ENCODE peak calls at places on chromosomes 12 and 14, in five cellular contexts. I is H1, T is HepG2, A is K562, D is SK-N-SH. X is an unnamed sample.

GRCh38 chr14:65594153-65594881 is 181.8 kb downstream of the FUT8 start:
- DNase-seq in I (peak; percentile 17), T (peak; percentile 68), A (no peak), D (no peak), X (no peak)

GRCh38 chr14:75501080-75501479 is 21.2 kb upstream of the BATF start:
- DNase-seq in I (no peak), T (no peak), A (no peak), D (no peak), X (no peak)

GRCh38 chr12:4303750-4304149 is 17.3 kb upstream of the TIGAR start:
- DNase-seq in I (no peak), T (no peak), A (no peak), D (no peak), X (no peak)

GRCh38 chr12:71107976-71108749 is 49.6 kb downstream of the TSPAN8 start:
- DNase-seq in I (no peak), T (no peak), A (no peak), D (no peak), X (no peak)

GRCh38 chr12:121503395-121503794 is 77.4 kb downstream of the KDM2B start:
- DNase-seq in I (no peak), T (no peak), A (no peak), D (no peak), X (no peak)

GRCh38 chr12:123141615-123142517 is 9.0 kb downstream of the PITPNM2 start:
- DNase-seq in I (no peak), T (peak; percentile 87), A (no peak), D (no peak), X (no peak)

GRCh38 chr12:93167841-93168492 is 209.8 kb upstream of the NUDT4 start:
- DNase-seq in I (peak; percentile 10), T (peak; percentile 20), A (no peak), D (no peak), X (peak; percentile 95)

GRCh38 chr12:94282675-94283074 is 134.3 kb downstream of the PLXNC1 start:
- DNase-seq in I (no peak), T (no peak), A (no peak), D (no peak), X (no peak)

GRCh38 chr12:54853933-54854538 is at the start of gene MUCL1:
- DNase-seq in I (peak; percentile 49), T (peak; percentile 48), A (peak; percentile 79), D (peak; percentile 39), X (peak; percentile 28)

GRCh38 chr14:77151918-77152588 is 10.5 kb upstream of the ZDHHC22 start:
- DNase-seq in I (no peak), T (no peak), A (no peak), D (peak; percentile 61), X (no peak)

GRCh38 chr12:65415826-65416225 is 137.3 kb downstream of the MSRB3 start:
- DNase-seq in I (no peak), T (peak; percentile 27), A (no peak), D (no peak), X (no peak)

GRCh38 chr12:52655720-52656124 is 3.7 kb upstream of the KRT2 start:
- DNase-seq in I (no peak), T (no peak), A (no peak), D (no peak), X (no peak)

GRCh38 chr12:64836856-64837255 is 12.4 kb downstream of the TBC1D30 start:
- DNase-seq in I (no peak), T (no peak), A (no peak), D (no peak), X (no peak)

GRCh38 chr12:113056631-113057488 is at the start of gene DTX1:
- DNase-seq in I (no peak), T (no peak), A (no peak), D (peak; percentile 88), X (no peak)

GRCh38 chr12:113146999-113147398 is 2.5 kb upstream of the CFAP73 start:
- DNase-seq in I (no peak), T (no peak), A (no peak), D (no peak), X (no peak)

GRCh38 chr14:55609681-55610080 is 29.7 kb downstream of the KTN1 start:
- DNase-seq in I (no peak), T (peak; percentile 13), A (no peak), D (no peak), X (no peak)

GRCh38 chr14:55297611-55298323 is 26.5 kb downstream of the FBXO34 start:
- DNase-seq in I (no peak), T (peak; percentile 10), A (no peak), D (no peak), X (no peak)

GRCh38 chr12:131365821-131366260 is 345.0 kb upstream of the SFSWAP start:
- DNase-seq in I (no peak), T (no peak), A (no peak), D (no peak), X (no peak)

GRCh38 chr12:63865448-63865847 is 20.9 kb downstream of the SRGAP1 start:
- DNase-seq in I (no peak), T (no peak), A (no peak), D (no peak), X (no peak)

GRCh38 chr12:84636801-84637285 is 275.8 kb downstream of the SLC6A15 start:
- DNase-seq in I (no peak), T (no peak), A (no peak), D (no peak), X (no peak)

GRCh38 chr12:6181583-6182278 is 18.5 kb upstream of the CD9 start:
- DNase-seq in I (no peak), T (no peak), A (no peak), D (no peak), X (no peak)

GRCh38 chr12:122855985-122856831 is 21.0 kb downstream of the HIP1R start:
- DNase-seq in I (no peak), T (no peak), A (no peak), D (peak; percentile 41), X (no peak)

GRCh38 chr12:127169321-127170270 is 1097.4 kb upstream of the TMEM132C start:
- DNase-seq in I (no peak), T (no peak), A (no peak), D (no peak), X (no peak)

GRCh38 chr12:92466391-92467305 is 236.1 kb upstream of the PLEKHG7 start:
- DNase-seq in I (peak; percentile 9), T (no peak), A (no peak), D (no peak), X (peak; percentile 90)

GRCh38 chr12:94952325-94952724 is 51.2 kb downstream of the NDUFA12 start:
- DNase-seq in I (no peak), T (no peak), A (no peak), D (no peak), X (no peak)

GRCh38 chr12:92629349-92630065 is 73.3 kb upstream of the PLEKHG7 start:
- DNase-seq in I (no peak), T (no peak), A (no peak), D (no peak), X (no peak)

GRCh38 chr14:100429537-100429936 is 106.4 kb downstream of the SLC25A47 start:
- DNase-seq in I (no peak), T (peak; percentile 88), A (no peak), D (no peak), X (no peak)

GRCh38 chr12:92020983-92021664 is 124.5 kb downstream of the BTG1 start:
- DNase-seq in I (no peak), T (no peak), A (no peak), D (no peak), X (no peak)

GRCh38 chr12:93849946-93850345 is 172.8 kb downstream of the CRADD start:
- DNase-seq in I (no peak), T (no peak), A (no peak), D (no peak), X (no peak)

GRCh38 chr14:102909911-102910310 is 12.6 kb upstream of the AMN start:
- DNase-seq in I (no peak), T (no peak), A (no peak), D (peak; percentile 39), X (no peak)

GRCh38 chr14:79342942-79343341 is 868.4 kb downstream of the DIO2 start:
- DNase-seq in I (no peak), T (no peak), A (no peak), D (no peak), X (no peak)

GRCh38 chr14:104085032-104085888 is at the start of gene ASPG:
- DNase-seq in I (peak; percentile 49), T (no peak), A (peak; percentile 86), D (peak; percentile 50), X (no peak)

DNA sequence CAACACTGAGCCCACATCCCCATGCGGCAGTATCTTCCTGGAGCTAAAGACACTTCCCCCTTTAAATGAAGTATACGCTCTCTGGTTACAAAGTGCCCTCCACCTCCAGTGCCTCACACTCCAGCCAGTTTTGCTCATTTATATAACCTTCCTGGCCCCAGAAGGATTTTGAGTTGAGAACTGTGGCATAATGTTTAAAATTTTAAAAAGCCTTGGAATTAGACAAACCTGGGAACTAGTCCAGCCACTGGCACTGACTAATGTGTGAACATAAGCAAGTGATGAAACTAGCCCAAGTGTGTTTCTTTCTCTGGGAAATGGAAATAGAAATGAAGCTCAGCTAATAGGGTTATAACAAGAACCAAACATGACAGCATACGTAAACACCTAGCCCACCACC is 723.7 kb upstream of the USP15 start:
- DNase-seq in I (no peak), T (no peak), A (no peak), D (no peak), X (no peak)
- TF ChIP-seq CHD2 in I (no peak), T (no peak), A (no peak), D (no peak), X (no peak)

GRCh38 chr12:116636636-116637519 is 77.7 kb downstream of the MAP1LC3B2 start:
- DNase-seq in I (no peak), T (peak; percentile 90), A (no peak), D (no peak), X (no peak)

GRCh38 chr12:116638376-116638775 is 79.2 kb downstream of the MAP1LC3B2 start:
- DNase-seq in I (no peak), T (no peak), A (no peak), D (no peak), X (no peak)

GRCh38 chr12:116639765-116640164 is 80.6 kb downstream of the MAP1LC3B2 start:
- DNase-seq in I (no peak), T (no peak), A (no peak), D (no peak), X (no peak)

GRCh38 chr12:116635487-116635886 is 76.3 kb downstream of the MAP1LC3B2 start:
- DNase-seq in I (no peak), T (no peak), A (no peak), D (no peak), X (no peak)

GRCh38 chr12:116637589-116638165 is 78.5 kb downstream of the MAP1LC3B2 start:
- DNase-seq in I (no peak), T (no peak), A (no peak), D (no peak), X (no peak)
- H3K9ac ChIP-seq in I (no peak overlapping the region), T (no peak overlapping the region), A (no peak overlapping the region), D (no peak overlapping the region), X (no peak overlapping the region)

GRCh38 chr12:87793134-87793533 is 236.1 kb downstream of the C12orf50 start:
- DNase-seq in I (no peak), T (no peak), A (no peak), D (no peak), X (no peak)
- TF ChIP-seq YY1 in I (no peak), T (no peak), A (no peak), D (no peak), X (no peak)

GRCh38 chr12:8081228-8081920 is 700 bp upstream of the NECAP1 start:
- DNase-seq in I (no peak), T (no peak), A (no peak), D (no peak), X (no peak)
- TF ChIP-seq CHD2 in I (no peak), T (no peak), A (no peak), D (no peak), X (no peak)